ENCODE peak calls at places on chromosomes 5 and 9, in six cellular contexts. B is A549, J is HepG2, X is GM12878, N is H1, Q is K562. Z is an unnamed sample.

GRCh38 chr5:178205010-178205748 is 846 bp downstream of the HNRNPAB start:
- DNase-seq in B (peak), J (peak), X (no peak), N (peak), Q (peak), Z (peak)

GRCh38 chr5:69517763-69518212 is 25.2 kb downstream of the OCLN start:
- DNase-seq in B (no peak), J (peak), X (no peak), N (no peak), Q (no peak), Z (no peak)

GRCh38 chr5:101346906-101347305 is 443.8 kb upstream of the ST8SIA4 start:
- DNase-seq in B (no peak), J (no peak), X (no peak), N (no peak), Q (no peak), Z (no peak)

GRCh38 chr5:25358919-25359318 is 714.1 kb upstream of the CDH10 start:
- DNase-seq in B (no peak), J (no peak), X (no peak), N (no peak), Q (no peak), Z (no peak)

GRCh38 chr5:36724429-36725332 is 118.3 kb downstream of the SLC1A3 start:
- DNase-seq in B (peak), J (no peak), X (peak), N (no peak), Q (peak), Z (no peak)

GRCh38 chr9:107213561-107214028 is 69.5 kb upstream of the RAD23B start:
- DNase-seq in B (peak), J (peak), X (peak), N (no peak), Q (no peak), Z (no peak)

GRCh38 chr9:137190315-137190853 is 1.9 kb downstream of the SSNA1 start:
- DNase-seq in B (no peak), J (no peak), X (no peak), N (no peak), Q (no peak), Z (no peak)

GRCh38 chr9:121985792-121986494 is 107.2 kb downstream of the TTLL11 start:
- DNase-seq in B (no peak), J (no peak), X (no peak), N (no peak), Q (no peak), Z (no peak)

GRCh38 chr5:685262-686171 is 7.6 kb downstream of the TPPP start:
- DNase-seq in B (no peak), J (no peak), X (no peak), N (no peak), Q (no peak), Z (peak)

GRCh38 chr5:137734962-137735530 is 843 bp downstream of the KLHL3 start:
- DNase-seq in B (no peak), J (no peak), X (no peak), N (no peak), Q (no peak), Z (peak)

GRCh38 chr9:129225815-129226214 is 47.8 kb upstream of the IER5L start:
- DNase-seq in B (peak), J (no peak), X (no peak), N (no peak), Q (peak), Z (peak)

GRCh38 chr5:15897609-15898008 is 282.0 kb downstream of the MARCHF11 start:
- DNase-seq in B (no peak), J (no peak), X (no peak), N (no peak), Q (no peak), Z (no peak)

GRCh38 chr5:32563614-32564013 is 21.7 kb upstream of the SUB1 start:
- DNase-seq in B (no peak), J (no peak), X (no peak), N (no peak), Q (peak), Z (no peak)

GRCh38 chr9:97140566-97140965 is 101.6 kb upstream of the CTSV start:
- DNase-seq in B (no peak), J (no peak), X (no peak), N (no peak), Q (no peak), Z (no peak)

GRCh38 chr5:132090107-132090506 is 16.5 kb downstream of the CSF2 start:
- DNase-seq in B (no peak), J (no peak), X (no peak), N (no peak), Q (no peak), Z (no peak)

GRCh38 chr9:89999176-89999533 is 394.3 kb downstream of the GADD45G start:
- DNase-seq in B (no peak), J (no peak), X (no peak), N (no peak), Q (no peak), Z (no peak)

GRCh38 chr9:131017067-131017466 is 8.1 kb downstream of the LAMC3 start:
- DNase-seq in B (no peak), J (no peak), X (no peak), N (no peak), Q (peak), Z (no peak)

GRCh38 chr9:128101231-128101641 is 26.3 kb downstream of the PTGES2 start:
- DNase-seq in B (no peak), J (peak), X (no peak), N (no peak), Q (no peak), Z (no peak)

GRCh38 chr9:114718801-114719221 is 36.8 kb upstream of the TEX48 start:
- DNase-seq in B (no peak), J (no peak), X (no peak), N (no peak), Q (no peak), Z (no peak)

GRCh38 chr9:86099695-86100364 is 472 bp upstream of the GOLM1 start:
- DNase-seq in B (peak), J (no peak), X (no peak), N (peak), Q (no peak), Z (peak)

GRCh38 chr9:133202145-133202513 is 6.9 kb downstream of the OBP2B start:
- DNase-seq in B (no peak), J (no peak), X (no peak), N (no peak), Q (no peak), Z (no peak)

GRCh38 chr5:120614512-120614911 is 150.4 kb downstream of the PRR16 start:
- DNase-seq in B (no peak), J (no peak), X (no peak), N (no peak), Q (no peak), Z (no peak)

GRCh38 chr5:138978085-138978484 is 103.0 kb upstream of the LRRTM2 start:
- DNase-seq in B (no peak), J (no peak), X (no peak), N (no peak), Q (no peak), Z (no peak)

GRCh38 chr5:36374275-36374862 is 72.7 kb upstream of the RANBP3L start:
- DNase-seq in B (no peak), J (no peak), X (no peak), N (no peak), Q (no peak), Z (no peak)

GRCh38 chr9:1018121-1018520 is 32.0 kb upstream of the DMRT2 start:
- DNase-seq in B (no peak), J (peak), X (no peak), N (peak), Q (no peak), Z (no peak)

GRCh38 chr5:122182491-122182921 is 53.2 kb downstream of the ZNF474 start:
- DNase-seq in B (no peak), J (no peak), X (no peak), N (no peak), Q (no peak), Z (no peak)

GRCh38 chr9:121763561-121764370 is 112.3 kb downstream of the DAB2IP start:
- DNase-seq in B (no peak), J (no peak), X (no peak), N (no peak), Q (no peak), Z (no peak)

GRCh38 chr5:81209869-81210268 is 23.3 kb upstream of the CKMT2 start:
- DNase-seq in B (no peak), J (no peak), X (no peak), N (no peak), Q (no peak), Z (no peak)

GRCh38 chr5:40429258-40430111 is 250.2 kb upstream of the PTGER4 start:
- DNase-seq in B (no peak), J (no peak), X (no peak), N (no peak), Q (no peak), Z (no peak)

GRCh38 chr9:127388037-127388855 is 8.7 kb upstream of the SLC2A8 start:
- DNase-seq in B (peak), J (peak), X (peak), N (no peak), Q (no peak), Z (no peak)

GRCh38 chr9:125214186-125214585 is 13.8 kb downstream of the RABEPK start:
- DNase-seq in B (no peak), J (no peak), X (no peak), N (no peak), Q (peak), Z (no peak)

GRCh38 chr9:69885474-69885929 is 64.9 kb downstream of the CFAP95 start:
- DNase-seq in B (peak), J (no peak), X (no peak), N (no peak), Q (no peak), Z (no peak)

GRCh38 chr5:40904205-40904993 is 4.9 kb upstream of the C7 start:
- DNase-seq in B (peak), J (peak), X (peak), N (peak), Q (peak), Z (peak)

GRCh38 chr5:140833993-140834392 is at the start of gene PCDHA7:
- DNase-seq in B (no peak), J (peak), X (no peak), N (no peak), Q (no peak), Z (no peak)

GRCh38 chr9:72038408-72038807 is 22.0 kb downstream of the C9orf57 start:
- DNase-seq in B (no peak), J (no peak), X (no peak), N (no peak), Q (no peak), Z (no peak)

GRCh38 chr9:1055156-1055555 is 5.0 kb downstream of the DMRT2 start:
- DNase-seq in B (no peak), J (no peak), X (no peak), N (no peak), Q (no peak), Z (no peak)

GRCh38 chr5:157336423-157336744 is 70.5 kb downstream of the CYFIP2 start:
- DNase-seq in B (no peak), J (no peak), X (no peak), N (no peak), Q (no peak), Z (no peak)

GRCh38 chr9:119533509-119533908 is 164.3 kb upstream of the BRINP1 start:
- DNase-seq in B (no peak), J (no peak), X (no peak), N (no peak), Q (no peak), Z (no peak)

GRCh38 chr5:134511796-134512660 is 13.4 kb upstream of the JADE2 start:
- DNase-seq in B (no peak), J (peak), X (no peak), N (peak), Q (peak), Z (no peak)

DNA sequence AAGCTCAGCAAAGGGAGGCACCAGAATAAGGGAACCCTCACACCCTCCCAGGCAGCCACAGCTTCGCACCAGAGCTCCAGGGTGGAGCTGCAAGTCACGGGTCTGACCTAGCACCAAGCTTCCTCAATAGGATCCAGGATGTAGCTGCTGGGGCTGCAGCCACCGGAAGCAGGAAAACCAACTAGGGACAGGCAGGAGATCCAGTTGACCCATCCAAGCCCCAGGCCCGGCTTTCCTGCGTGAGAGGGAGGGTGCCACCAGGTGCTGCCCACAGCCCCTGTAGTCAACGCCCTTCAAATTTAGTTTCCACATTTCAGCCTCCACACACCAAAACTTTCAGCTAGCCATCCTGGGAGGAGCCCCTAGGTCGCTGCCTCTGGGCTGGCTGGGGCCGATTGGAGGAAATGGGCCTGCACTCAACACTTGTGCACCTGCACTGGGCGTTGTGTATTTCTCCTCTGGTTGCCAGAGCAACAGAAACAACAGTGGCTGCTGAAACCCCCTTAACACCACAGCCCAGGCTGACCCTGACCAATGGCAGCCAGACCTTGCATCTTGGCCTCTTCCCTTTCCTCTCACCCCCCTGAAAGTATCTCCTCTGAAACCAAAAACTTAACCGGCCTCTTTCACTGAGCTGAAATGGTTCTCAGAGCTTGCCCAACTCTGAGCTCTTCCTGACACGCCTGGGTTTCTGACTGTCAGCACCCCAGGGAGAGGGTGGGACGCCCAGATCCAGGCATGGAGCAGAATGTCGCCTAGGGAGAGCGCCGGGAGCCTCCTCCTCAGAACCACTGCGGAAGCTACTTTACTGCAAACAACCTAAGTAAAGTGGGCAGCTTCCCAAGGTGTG is 226.5 kb upstream of the MAP3K1 start:
- DNase-seq in B (no peak), J (no peak), X (peak), N (peak), Q (no peak), Z (no peak)
- TF ChIP-seq CHD2 in B (no peak), J (no peak), X (peak), N (no peak), Q (no peak), Z (no peak)

GRCh38 chr5:33594006-33594405 is 153.2 kb downstream of the TARS1 start:
- DNase-seq in B (no peak), J (no peak), X (no peak), N (no peak), Q (no peak), Z (no peak)
- TF ChIP-seq CHD2 in B (no peak), J (no peak), X (no peak), N (no peak), Q (no peak), Z (no peak)

GRCh38 chr9:105138306-105138801 is 106.1 kb upstream of the SLC44A1 start:
- DNase-seq in B (no peak), J (peak), X (no peak), N (no peak), Q (no peak), Z (no peak)
- TF ChIP-seq CHD2 in B (no peak), J (no peak), X (no peak), N (no peak), Q (no peak), Z (no peak)

GRCh38 chr9:8400378-8400777 is 600.8 kb upstream of the DMAC1 start:
- DNase-seq in B (no peak), J (no peak), X (no peak), N (no peak), Q (no peak), Z (no peak)

DNA sequence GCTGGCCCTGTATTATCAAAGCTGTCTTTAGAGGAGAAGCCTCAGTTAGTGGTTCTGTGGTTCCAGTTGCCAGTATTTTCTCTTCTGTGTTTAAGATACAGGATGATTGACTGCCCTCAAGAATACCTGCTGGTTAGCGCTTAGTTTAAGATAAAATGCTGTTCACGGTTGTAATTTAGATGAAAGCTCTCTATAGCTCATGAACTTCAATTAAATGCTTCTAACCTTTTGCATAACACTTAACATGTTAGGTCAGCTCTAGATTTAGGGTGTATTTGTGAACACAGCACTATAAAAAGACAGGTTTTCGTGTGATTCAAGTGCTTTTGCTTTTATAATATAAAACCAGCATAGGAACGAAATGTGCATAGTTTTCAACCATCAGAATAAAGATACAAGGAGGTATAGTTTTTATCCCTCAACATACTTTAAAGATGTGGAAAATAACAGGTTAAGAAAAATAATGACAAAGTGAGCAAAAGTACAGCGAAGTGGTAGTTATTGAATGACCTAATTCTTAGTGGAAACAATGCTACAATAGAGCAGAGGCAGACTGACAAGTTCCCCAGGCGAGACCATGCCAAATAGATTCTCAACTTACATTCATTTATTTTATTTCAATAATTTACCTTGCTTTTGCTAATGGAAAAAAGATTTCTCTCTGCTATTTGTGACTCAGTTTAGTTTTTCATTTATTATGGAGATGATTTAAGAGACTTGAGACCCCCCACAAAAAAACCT is 602.6 kb upstream of the DMAC1 start:
- DNase-seq in B (no peak), J (no peak), X (no peak), N (no peak), Q (no peak), Z (no peak)
- TF ChIP-seq CHD2 in B (no peak), J (no peak), X (no peak), N (no peak), Q (no peak), Z (no peak)

DNA sequence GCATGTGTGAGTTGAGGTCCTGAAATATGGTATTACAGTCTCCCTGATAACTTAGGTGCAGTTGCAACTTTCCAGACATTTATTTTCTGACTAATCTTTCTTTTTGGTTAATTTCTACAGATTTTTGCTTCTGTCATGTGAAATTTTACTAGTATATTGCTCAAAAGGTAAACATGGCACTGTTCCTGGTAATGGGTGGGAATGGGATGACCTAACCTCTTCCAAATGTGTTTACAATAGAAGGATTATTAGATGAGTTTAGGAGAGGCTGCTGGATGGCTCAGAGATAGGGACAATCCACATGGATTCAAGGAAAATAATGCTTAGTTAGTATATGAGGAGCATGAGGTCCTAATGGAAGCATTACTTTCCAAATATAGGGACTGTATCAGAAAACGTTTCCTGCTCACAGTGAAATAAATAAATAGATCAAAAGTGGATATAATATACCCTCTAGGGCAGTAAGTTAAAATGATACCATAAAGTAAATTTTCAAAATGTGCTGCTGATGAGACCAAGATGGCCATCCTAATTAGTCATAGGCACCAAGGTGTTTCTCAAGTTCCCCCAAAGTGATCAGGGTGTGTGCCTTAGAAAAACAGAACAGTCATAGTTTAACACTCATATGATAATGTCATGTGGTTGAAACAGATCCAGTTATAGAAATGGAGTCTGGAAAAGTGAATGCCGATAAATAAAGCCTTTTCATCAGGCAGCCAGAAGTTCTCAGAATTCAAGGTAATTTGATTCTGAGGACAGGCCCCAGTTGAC is 161.2 kb upstream of the CDKN2B start:
- DNase-seq in B (no peak), J (peak), X (no peak), N (no peak), Q (no peak), Z (no peak)
- TF ChIP-seq CHD2 in B (no peak), J (no peak), X (no peak), N (no peak), Q (no peak), Z (no peak)

DNA sequence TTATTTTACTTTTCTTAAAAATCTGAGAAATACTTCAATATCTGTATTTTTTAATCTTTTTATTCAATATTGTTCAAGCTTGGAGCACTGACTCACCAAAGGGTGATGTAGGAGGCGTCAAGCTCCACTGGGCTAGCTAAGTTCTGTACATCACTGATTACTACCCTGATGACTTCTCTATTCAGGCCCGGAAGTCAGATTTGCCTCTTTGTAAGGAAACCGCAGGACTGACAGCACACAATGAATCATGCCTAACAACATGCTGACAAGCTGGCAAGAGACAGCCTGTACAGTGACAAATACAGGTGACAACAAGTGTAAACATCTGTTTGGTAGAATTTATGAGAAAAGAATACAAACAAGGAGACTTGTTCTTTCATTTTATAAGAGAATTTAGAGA is 627.9 kb upstream of the RORB start:
- DNase-seq in B (no peak), J (peak), X (peak), N (no peak), Q (peak), Z (no peak)
- TF ChIP-seq CHD2 in B (no peak), J (no peak), X (no peak), N (no peak), Q (no peak), Z (no peak)